ENCODE peak calls at places on chromosomes 5 and 9, in seven cellular contexts. One of them, this sample, is unnamed.

GRCh38 chr9:89078860-89079259 is 87.6 kb downstream of the S1PR3 start:
- DNase-seq in HTR-8/SVneo: no peak
- DNase-seq in erythroblast: no peak
- DNase-seq in HFFc6: peak; percentile 31
- DNase-seq in substantia nigra: no peak
- DNase-seq in NCI-H2081: no peak
- DNase-seq in GM23248: peak; percentile 61
- DNase-seq in this sample: peak; percentile 4

GRCh38 chr5:78699565-78700143 is 51.1 kb upstream of the LHFPL2 start:
- DNase-seq in HTR-8/SVneo: peak; percentile 76
- DNase-seq in erythroblast: peak; percentile 34
- DNase-seq in HFFc6: peak; percentile 98
- DNase-seq in substantia nigra: no peak
- DNase-seq in NCI-H2081: no peak
- DNase-seq in GM23248: peak; percentile 98
- DNase-seq in this sample: peak; percentile 80

GRCh38 chr5:79236364-79236969 is 536 bp downstream of the JMY start:
- DNase-seq in HTR-8/SVneo: no peak
- DNase-seq in erythroblast: peak; percentile 86
- DNase-seq in HFFc6: no peak
- DNase-seq in substantia nigra: no peak
- DNase-seq in NCI-H2081: no peak
- DNase-seq in GM23248: peak; percentile 68
- DNase-seq in this sample: no peak

GRCh38 chr5:138103321-138103637 is 19.4 kb downstream of the WNT8A start:
- DNase-seq in HTR-8/SVneo: no peak
- DNase-seq in erythroblast: no peak
- DNase-seq in HFFc6: no peak
- DNase-seq in substantia nigra: no peak
- DNase-seq in NCI-H2081: no peak
- DNase-seq in GM23248: no peak
- DNase-seq in this sample: no peak

GRCh38 chr5:88269222-88269771 is 652 bp upstream of the TMEM161B start:
- DNase-seq in HTR-8/SVneo: no peak
- DNase-seq in erythroblast: peak; percentile 62
- DNase-seq in HFFc6: no peak
- DNase-seq in substantia nigra: no peak
- DNase-seq in NCI-H2081: no peak
- DNase-seq in GM23248: peak; percentile 44
- DNase-seq in this sample: no peak

GRCh38 chr5:33969572-33970452 is 14.7 kb downstream of the SLC45A2 start:
- DNase-seq in HTR-8/SVneo: peak; percentile 87
- DNase-seq in erythroblast: peak; percentile 4
- DNase-seq in HFFc6: peak; percentile 63
- DNase-seq in substantia nigra: no peak
- DNase-seq in NCI-H2081: no peak
- DNase-seq in GM23248: peak; percentile 79
- DNase-seq in this sample: peak; percentile 29

GRCh38 chr5:57291903-57292302 is 118.0 kb downstream of the GPBP1 start:
- DNase-seq in HTR-8/SVneo: no peak
- DNase-seq in erythroblast: no peak
- DNase-seq in HFFc6: no peak
- DNase-seq in substantia nigra: no peak
- DNase-seq in NCI-H2081: no peak
- DNase-seq in GM23248: no peak
- DNase-seq in this sample: no peak

GRCh38 chr5:171795381-171795780 is 9.8 kb downstream of the SMIM23 start:
- DNase-seq in HTR-8/SVneo: no peak
- DNase-seq in erythroblast: no peak
- DNase-seq in HFFc6: no peak
- DNase-seq in substantia nigra: no peak
- DNase-seq in NCI-H2081: no peak
- DNase-seq in GM23248: no peak
- DNase-seq in this sample: no peak

GRCh38 chr9:101418518-101419111 is 17.0 kb downstream of the ALDOB start:
- DNase-seq in HTR-8/SVneo: no peak
- DNase-seq in erythroblast: no peak
- DNase-seq in HFFc6: peak; percentile 11
- DNase-seq in substantia nigra: no peak
- DNase-seq in NCI-H2081: no peak
- DNase-seq in GM23248: peak; percentile 62
- DNase-seq in this sample: no peak

GRCh38 chr5:180116441-180117377 is 45.1 kb upstream of the RNF130 start:
- DNase-seq in HTR-8/SVneo: no peak
- DNase-seq in erythroblast: no peak
- DNase-seq in HFFc6: no peak
- DNase-seq in substantia nigra: no peak
- DNase-seq in NCI-H2081: no peak
- DNase-seq in GM23248: no peak
- DNase-seq in this sample: no peak

GRCh38 chr5:9513825-9514224 is 32.0 kb downstream of the SEMA5A start:
- DNase-seq in HTR-8/SVneo: peak; percentile 26
- DNase-seq in erythroblast: no peak
- DNase-seq in HFFc6: peak; percentile 53
- DNase-seq in substantia nigra: no peak
- DNase-seq in NCI-H2081: no peak
- DNase-seq in GM23248: peak; percentile 68
- DNase-seq in this sample: no peak

GRCh38 chr5:178297751-178298150 is 65.1 kb upstream of the PHYKPL start:
- DNase-seq in HTR-8/SVneo: no peak
- DNase-seq in erythroblast: no peak
- DNase-seq in HFFc6: no peak
- DNase-seq in substantia nigra: no peak
- DNase-seq in NCI-H2081: no peak
- DNase-seq in GM23248: no peak
- DNase-seq in this sample: no peak